ENCODE peak calls at places on chromosomes 4 and X, in seven cellular contexts. K, C, E, P, V, D and Z are unnamed samples.

GRCh38 chrX:40154229-40154852 is 56.6 kb upstream of the BCOR start:
- DNase-seq in K (peak), P (peak), V (peak), E (peak), C (peak), D (peak), Z (no peak)

GRCh38 chr4:3808597-3808996 is 42.4 kb downstream of the ADRA2C start:
- DNase-seq in C (no peak), D (no peak), E (no peak), V (no peak), K (no peak), P (no peak), Z (no peak)

GRCh38 chr4:85149656-85150055 is 183.2 kb upstream of the WDFY3 start:
- DNase-seq in D (no peak), C (no peak), E (no peak), V (no peak), P (no peak), K (no peak), Z (no peak)

GRCh38 chr4:121192500-121192899 is 28.4 kb upstream of the TNIP3 start:
- DNase-seq in C (peak), P (no peak), K (no peak), D (peak), E (no peak), V (peak), Z (no peak)

GRCh38 chrX:134624046-134624430 is 34.2 kb downstream of the PLAC1 start:
- DNase-seq in P (no peak), E (no peak), V (no peak), C (no peak), K (no peak), D (no peak), Z (no peak)

GRCh38 chr4:112029642-112030235 is 115.5 kb upstream of the FAM241A start:
- DNase-seq in P (no peak), D (no peak), C (no peak), E (no peak), V (no peak), K (no peak), Z (no peak)

GRCh38 chr4:7159923-7160322 is 32.4 kb upstream of the SORCS2 start:
- DNase-seq in P (peak), E (no peak), C (no peak), K (peak), D (no peak), V (no peak), Z (no peak)

GRCh38 chr4:184511156-184511555 is 36.8 kb upstream of the IRF2 start:
- DNase-seq in E (no peak), D (no peak), C (no peak), K (no peak), P (no peak), V (no peak), Z (no peak)

GRCh38 chr4:110589297-110589696 is 33.6 kb downstream of the PITX2 start:
- DNase-seq in E (no peak), D (no peak), C (no peak), P (no peak), V (no peak), K (no peak), Z (no peak)

GRCh38 chr4:79653871-79654270 is 245.8 kb upstream of the GK2 start:
- DNase-seq in C (no peak), V (no peak), K (no peak), D (no peak), E (no peak), P (no peak), Z (no peak)

GRCh38 chrX:140467211-140467610 is 37.7 kb downstream of the SOX3 start:
- DNase-seq in E (no peak), K (no peak), P (no peak), D (no peak), V (no peak), C (no peak), Z (no peak)

GRCh38 chr4:104491826-104492771 is 2.6 kb downstream of the CXXC4 start:
- DNase-seq in E (no peak), V (peak), K (peak), D (peak), C (peak), P (no peak), Z (no peak)

GRCh38 chr4:118904935-118905334 is 16.3 kb downstream of the SYNPO2 start:
- DNase-seq in K (no peak), P (no peak), V (no peak), E (peak), D (no peak), C (no peak), Z (no peak)

GRCh38 chr4:119238068-119238722 is 25.7 kb downstream of the USP53 start:
- DNase-seq in V (no peak), K (no peak), E (no peak), P (no peak), C (peak), D (no peak), Z (no peak)

GRCh38 chr4:115970859-115971258 is 857.4 kb upstream of the NDST4 start:
- DNase-seq in P (no peak), K (no peak), D (no peak), C (no peak), V (no peak), E (no peak), Z (no peak)

GRCh38 chrX:119502727-119503483 is 34.7 kb downstream of the SLC25A5 start:
- DNase-seq in D (no peak), V (no peak), P (no peak), E (no peak), K (peak), C (no peak), Z (no peak)

GRCh38 chrX:70166601-70167590 is 10.4 kb upstream of the DGAT2L6 start:
- DNase-seq in E (no peak), K (no peak), P (no peak), C (no peak), V (no peak), D (no peak), Z (no peak)

GRCh38 chrX:40346379-40346778 is 234.4 kb upstream of the ATP6AP2 start:
- DNase-seq in K (no peak), D (no peak), P (no peak), E (no peak), C (no peak), V (no peak), Z (no peak)

GRCh38 chr4:4637710-4638109 is 95.9 kb upstream of the STX18 start:
- DNase-seq in E (no peak), C (peak), V (no peak), D (no peak), P (no peak), K (no peak), Z (no peak)

GRCh38 chrX:111169141-111169540 is 73.2 kb downstream of the PAK3 start:
- DNase-seq in E (no peak), K (peak), D (no peak), V (no peak), C (no peak), P (no peak), Z (no peak)

GRCh38 chr4:150722908-150723362 is 141.0 kb downstream of the MAB21L2 start:
- DNase-seq in D (peak), C (no peak), V (no peak), E (peak), K (peak), P (peak), Z (no peak)

GRCh38 chr4:139501117-139501516 is 47.2 kb downstream of the RAB33B start:
- DNase-seq in V (no peak), K (no peak), D (no peak), E (no peak), P (no peak), C (no peak), Z (no peak)

GRCh38 chr4:99947608-99948007 is 1.2 kb upstream of the DNAJB14 start:
- DNase-seq in K (no peak), D (no peak), E (no peak), C (no peak), P (no peak), V (no peak), Z (no peak)

GRCh38 chr4:171142639-171143038 is 670.6 kb upstream of the GALNTL6 start:
- DNase-seq in E (no peak), P (no peak), V (no peak), K (no peak), C (no peak), D (no peak), Z (no peak)

GRCh38 chrX:142637206-142637605 is 388.5 kb upstream of the SPANXN4 start:
- DNase-seq in V (no peak), K (no peak), E (no peak), P (no peak), D (no peak), C (no peak), Z (no peak)

GRCh38 chrX:131262738-131263679 is 26.1 kb downstream of the IGSF1 start:
- DNase-seq in C (no peak), E (no peak), V (no peak), D (peak), K (peak), P (no peak), Z (no peak)

GRCh38 chr4:83251074-83251835 is 33.3 kb downstream of the COQ2 start:
- DNase-seq in D (no peak), P (no peak), V (no peak), K (no peak), C (no peak), E (no peak), Z (no peak)

GRCh38 chr4:106314960-106315359 is 1.0 kb downstream of the TBCK start:
- DNase-seq in P (no peak), C (no peak), V (no peak), E (no peak), K (no peak), D (no peak), Z (no peak)

GRCh38 chrX:80808160-80808735 is 1.4 kb downstream of the BRWD3 start:
- DNase-seq in K (peak), V (peak), E (peak), C (peak), D (peak), P (peak), Z (peak)

GRCh38 chrX:112913807-112914206 is 73.2 kb upstream of the AMOT start:
- DNase-seq in K (no peak), V (no peak), D (no peak), P (no peak), C (no peak), E (no peak), Z (no peak)

GRCh38 chr4:161767116-161767515 is 396.7 kb downstream of the FSTL5 start:
- DNase-seq in D (no peak), E (no peak), C (no peak), V (no peak), K (no peak), P (no peak), Z (no peak)

DNA sequence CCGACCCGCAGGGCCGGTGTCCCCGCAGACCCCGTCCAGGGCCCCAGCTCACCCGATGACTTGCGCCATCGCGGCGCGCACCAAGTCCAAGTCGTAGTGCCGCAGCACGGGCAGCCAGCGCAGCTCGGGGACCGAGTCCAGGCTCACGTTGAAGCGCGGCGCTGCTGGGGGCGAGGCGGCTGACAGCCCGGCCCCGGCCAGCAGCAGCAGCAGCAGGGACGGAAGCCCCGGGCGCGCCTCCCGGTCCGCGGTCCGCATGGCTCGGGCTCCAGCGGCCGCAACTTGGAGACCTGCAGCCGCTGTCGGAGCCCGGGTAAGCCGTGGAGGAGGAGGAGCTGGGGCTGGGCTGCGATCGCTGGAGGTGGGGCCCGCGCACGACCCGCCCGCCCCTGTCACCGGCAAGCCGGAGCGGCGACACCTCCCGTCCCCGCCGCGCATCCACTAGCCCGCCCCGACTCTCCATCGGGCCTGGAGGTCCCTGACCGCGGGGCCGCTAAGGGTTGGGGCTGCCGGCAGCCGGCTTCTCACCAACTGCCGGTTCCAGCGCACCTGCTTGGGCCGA is at the start of gene NAAA:
- DNase-seq in K (peak), P (peak), C (peak), V (peak), E (peak), D (peak), Z (peak)
- TF ChIP-seq CTCF in K (peak), P (no peak), C (peak), V (no peak), E (no peak), D (no peak), Z (no peak)

DNA sequence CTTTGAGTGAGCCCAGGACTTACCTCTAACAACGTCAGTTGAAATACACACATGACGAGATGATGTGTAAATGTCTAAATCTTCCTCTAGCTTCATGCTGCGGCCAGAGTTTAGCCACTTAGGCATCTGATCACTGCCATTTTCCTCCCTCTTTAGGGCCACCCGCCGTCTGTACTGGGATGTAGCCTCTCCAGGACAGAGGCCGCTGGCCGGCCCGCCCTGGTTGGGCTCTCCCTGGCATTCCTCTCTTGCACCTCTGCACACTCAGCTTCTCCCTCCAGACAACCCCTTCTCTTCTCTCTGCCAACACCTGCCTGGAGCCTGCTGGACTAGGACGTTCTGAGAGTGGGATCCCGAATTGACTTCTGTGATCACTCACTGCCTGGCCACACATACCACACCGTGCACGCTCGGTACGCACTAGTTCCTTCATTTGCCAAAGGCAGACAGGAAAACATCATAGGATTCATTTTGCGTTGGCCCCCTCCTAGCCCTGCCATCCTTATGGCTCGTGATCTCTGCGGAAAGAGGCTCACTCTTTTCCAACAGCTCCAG is 33.6 kb downstream of the RNF212 start:
- DNase-seq in C (no peak), E (no peak), P (no peak), D (no peak), K (no peak), V (no peak), Z (no peak)
- TF ChIP-seq CTCF in C (no peak), E (no peak), P (no peak), D (no peak), K (no peak), V (no peak), Z (no peak)

DNA sequence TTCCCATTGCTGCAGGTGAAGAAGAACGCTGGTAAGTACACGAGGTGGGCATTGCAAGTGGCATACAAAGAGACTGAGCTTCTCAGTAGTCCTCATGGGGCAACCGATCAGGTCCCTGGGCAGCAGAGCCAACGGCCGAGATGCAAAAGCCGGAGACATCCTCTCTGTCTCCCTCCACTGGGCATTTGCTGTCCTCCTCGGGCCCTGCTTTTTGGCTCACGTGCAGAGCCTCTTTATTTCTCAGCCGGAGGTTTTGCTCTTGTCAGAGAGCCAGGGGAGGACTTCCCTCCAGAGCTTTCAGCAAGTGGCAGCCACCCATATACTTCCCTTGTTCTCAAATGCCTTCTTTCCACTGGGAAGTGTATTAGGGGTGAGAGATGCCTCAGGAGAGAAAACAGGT is 18.0 kb downstream of the STARD8 start:
- DNase-seq in V (no peak), D (no peak), K (no peak), C (no peak), E (no peak), P (peak), Z (no peak)
- TF ChIP-seq CTCF in V (no peak), D (peak), K (no peak), C (no peak), E (no peak), P (no peak), Z (no peak)

GRCh38 chr4:86879641-86880040 is 12.6 kb downstream of the C4orf36 start:
- DNase-seq in K (no peak), V (no peak), C (no peak), P (no peak), D (no peak), E (no peak), Z (no peak)

GRCh38 chr4:86876894-86877685 is 15.1 kb downstream of the C4orf36 start:
- DNase-seq in V (no peak), K (no peak), C (no peak), E (no peak), D (no peak), P (no peak), Z (no peak)

GRCh38 chr4:86878640-86879039 is 13.6 kb downstream of the C4orf36 start:
- DNase-seq in P (no peak), E (no peak), C (no peak), V (no peak), D (no peak), K (no peak), Z (no peak)
- TF ChIP-seq CTCF in P (no peak), E (no peak), C (no peak), V (peak), D (no peak), K (no peak), Z (no peak)

GRCh38 chrX:45846328-45846727 is 645.7 kb upstream of the DIPK2B start:
- DNase-seq in E (no peak), P (no peak), V (no peak), C (no peak), K (no peak), D (no peak), Z (no peak)
- TF ChIP-seq CTCF in E (no peak), P (no peak), V (no peak), C (no peak), K (no peak), D (no peak), Z (no peak)

DNA sequence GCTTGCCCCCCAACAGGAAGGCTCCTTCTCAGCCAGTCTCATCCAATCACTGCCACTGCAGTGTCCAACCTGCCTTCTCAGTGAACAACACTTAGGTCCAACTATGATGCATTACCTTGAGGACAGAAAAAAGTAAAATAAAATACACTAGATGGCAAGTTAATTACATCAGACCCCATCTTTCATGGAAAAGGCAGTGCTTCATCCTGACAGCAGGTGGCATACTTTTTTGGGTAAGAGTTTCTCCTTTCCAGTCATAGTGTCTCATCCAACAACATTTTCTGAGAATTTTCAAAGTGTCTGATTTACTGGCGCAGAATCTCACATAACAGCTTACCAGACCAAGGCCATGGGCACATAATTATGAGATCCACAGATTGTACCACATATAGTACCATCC is 1742.8 kb downstream of the PCDH7 start:
- DNase-seq in E (no peak), C (no peak), P (no peak), K (peak), D (no peak), V (no peak), Z (no peak)
- TF ChIP-seq CTCF in E (no peak), C (no peak), P (no peak), K (no peak), D (peak), V (peak), Z (no peak)

GRCh38 chr4:8553216-8553615 is 27.0 kb upstream of the GPR78 start:
- DNase-seq in V (no peak), K (no peak), P (no peak), C (no peak), D (no peak), E (no peak), Z (no peak)

GRCh38 chr4:8553958-8554357 is 26.2 kb upstream of the GPR78 start:
- DNase-seq in D (no peak), P (no peak), E (no peak), K (no peak), V (no peak), C (no peak), Z (no peak)

GRCh38 chr4:8554555-8555100 is 25.6 kb upstream of the GPR78 start:
- DNase-seq in P (no peak), E (no peak), C (no peak), D (no peak), V (no peak), K (no peak), Z (no peak)

GRCh38 chr4:8552024-8552423 is 28.2 kb upstream of the GPR78 start:
- DNase-seq in D (no peak), E (no peak), P (no peak), V (no peak), C (no peak), K (no peak), Z (no peak)

DNA sequence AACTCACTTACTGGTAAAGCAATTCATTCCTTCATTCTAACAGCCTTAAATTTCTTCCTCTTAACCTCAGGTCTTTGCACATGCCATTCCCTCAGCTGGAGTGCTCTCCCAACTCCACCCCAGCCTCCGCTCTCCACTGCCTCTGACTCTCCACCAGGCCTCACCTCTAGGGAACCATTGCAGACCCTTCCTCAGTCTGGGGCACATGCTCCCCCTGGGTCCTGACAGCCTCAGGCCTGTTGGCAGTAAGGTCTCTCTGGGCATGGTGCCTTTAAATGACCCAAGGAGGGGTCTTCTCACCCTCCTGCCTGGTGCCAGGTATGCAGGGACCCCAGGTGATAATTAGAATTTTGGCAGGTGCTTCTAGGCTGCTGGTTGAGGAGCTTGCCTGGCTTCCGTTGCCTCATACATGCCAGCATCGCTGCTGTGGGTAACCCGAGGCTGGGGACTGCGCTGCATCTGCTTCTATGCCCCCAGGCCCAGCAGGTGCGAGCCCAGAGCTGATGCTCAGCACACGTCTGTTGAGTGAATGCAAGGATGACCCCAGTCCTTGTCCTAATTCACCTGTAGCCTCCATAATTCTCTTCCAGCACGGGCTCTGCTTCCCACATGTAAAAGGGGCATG is 27.5 kb upstream of the GPR78 start:
- DNase-seq in V (no peak), P (no peak), C (no peak), D (no peak), E (no peak), K (no peak), Z (no peak)
- TF ChIP-seq CTCF in V (no peak), P (no peak), C (no peak), D (no peak), E (no peak), K (no peak), Z (no peak)

GRCh38 chr4:93710847-93711430 is 117.6 kb upstream of the ATOH1 start:
- DNase-seq in D (no peak), E (no peak), K (no peak), P (no peak), V (no peak), C (no peak), Z (no peak)

GRCh38 chr4:93710101-93710846 is 118.3 kb upstream of the ATOH1 start:
- DNase-seq in E (no peak), D (peak), P (no peak), V (no peak), K (peak), C (peak), Z (no peak)
- TF ChIP-seq CTCF in E (no peak), D (no peak), P (no peak), V (peak), K (no peak), C (peak), Z (no peak)